ENCODE peak calls at places on chromosomes 5 and 9, in five cellular contexts. One of them, this sample, is unnamed.
A peak's percentile ranks its signal among the peaks of the same experiment; 100 is the strongest.

GRCh38 chr9:734831-735511 is 106.5 kb upstream of the DMRT1 start:
- DNase-seq in uterus: peak; percentile 33
- DNase-seq in prostate gland: no peak
- DNase-seq in esophagus squamous epithelium: no peak
- DNase-seq in fibroblast of pulmonary artery: peak; percentile 96
- DNase-seq in this sample: peak; percentile 96

GRCh38 chr5:10585120-10585915 is 21.4 kb downstream of the ANKRD33B start:
- DNase-seq in uterus: no peak
- DNase-seq in fibroblast of pulmonary artery: no peak
- DNase-seq in esophagus squamous epithelium: no peak
- DNase-seq in prostate gland: no peak
- DNase-seq in this sample: no peak

GRCh38 chr5:111454198-111454606 is 58.1 kb downstream of the STARD4 start:
- DNase-seq in esophagus squamous epithelium: no peak
- DNase-seq in fibroblast of pulmonary artery: no peak
- DNase-seq in uterus: no peak
- DNase-seq in prostate gland: no peak
- DNase-seq in this sample: peak; percentile 27

GRCh38 chr9:18184034-18184800 is 289.7 kb upstream of the ADAMTSL1 start:
- DNase-seq in uterus: no peak
- DNase-seq in fibroblast of pulmonary artery: peak; percentile 36
- DNase-seq in esophagus squamous epithelium: no peak
- DNase-seq in prostate gland: no peak
- DNase-seq in this sample: no peak

GRCh38 chr9:129006328-129007034 is 21.6 kb downstream of the SH3GLB2 start:
- DNase-seq in prostate gland: peak; percentile 66
- DNase-seq in esophagus squamous epithelium: no peak
- DNase-seq in uterus: peak; percentile 58
- DNase-seq in fibroblast of pulmonary artery: peak; percentile 79
- DNase-seq in this sample: peak; percentile 71

GRCh38 chr9:16828335-16829281 is 41.9 kb downstream of the BNC2 start:
- DNase-seq in prostate gland: no peak
- DNase-seq in esophagus squamous epithelium: no peak
- DNase-seq in uterus: peak; percentile 34
- DNase-seq in fibroblast of pulmonary artery: peak; percentile 47
- DNase-seq in this sample: peak; percentile 46

GRCh38 chr5:136062563-136063274 is 33.9 kb downstream of the TGFBI start:
- DNase-seq in fibroblast of pulmonary artery: peak; percentile 65
- DNase-seq in prostate gland: no peak
- DNase-seq in uterus: no peak
- DNase-seq in esophagus squamous epithelium: no peak
- DNase-seq in this sample: no peak

GRCh38 chr5:141923443-141924313 is at the start of gene DELE1:
- DNase-seq in uterus: peak; percentile 95
- DNase-seq in prostate gland: peak; percentile 90
- DNase-seq in fibroblast of pulmonary artery: peak; percentile 93
- DNase-seq in esophagus squamous epithelium: peak; percentile 88
- DNase-seq in this sample: peak; percentile 95

GRCh38 chr5:65916636-65917035 is 9.7 kb upstream of the ERBIN start:
- DNase-seq in fibroblast of pulmonary artery: no peak
- DNase-seq in uterus: no peak
- DNase-seq in prostate gland: no peak
- DNase-seq in esophagus squamous epithelium: no peak
- DNase-seq in this sample: no peak

GRCh38 chr9:35553670-35554543 is 51.2 kb upstream of the TESK1 start:
- DNase-seq in fibroblast of pulmonary artery: peak; percentile 87
- DNase-seq in esophagus squamous epithelium: no peak
- DNase-seq in prostate gland: peak; percentile 44
- DNase-seq in uterus: peak; percentile 65
- DNase-seq in this sample: peak; percentile 79

GRCh38 chr9:115071176-115071575 is 46.8 kb downstream of the TNC start:
- DNase-seq in fibroblast of pulmonary artery: no peak
- DNase-seq in uterus: no peak
- DNase-seq in prostate gland: no peak
- DNase-seq in esophagus squamous epithelium: no peak
- DNase-seq in this sample: no peak

GRCh38 chr5:113060410-113061025 is 83.9 kb downstream of the DCP2 start:
- DNase-seq in fibroblast of pulmonary artery: no peak
- DNase-seq in esophagus squamous epithelium: no peak
- DNase-seq in prostate gland: no peak
- DNase-seq in uterus: no peak
- DNase-seq in this sample: no peak

GRCh38 chr9:27853529-27853928 is 280.2 kb upstream of the C9orf72 start:
- DNase-seq in fibroblast of pulmonary artery: no peak
- DNase-seq in prostate gland: no peak
- DNase-seq in uterus: no peak
- DNase-seq in esophagus squamous epithelium: no peak
- DNase-seq in this sample: no peak

GRCh38 chr5:172749881-172750608 is 20.9 kb downstream of the DUSP1 start:
- DNase-seq in fibroblast of pulmonary artery: no peak
- DNase-seq in esophagus squamous epithelium: no peak
- DNase-seq in prostate gland: no peak
- DNase-seq in uterus: peak; percentile 62
- DNase-seq in this sample: no peak

GRCh38 chr9:90702431-90702830 is 59.8 kb upstream of the DIRAS2 start:
- DNase-seq in esophagus squamous epithelium: no peak
- DNase-seq in prostate gland: no peak
- DNase-seq in uterus: no peak
- DNase-seq in fibroblast of pulmonary artery: no peak
- DNase-seq in this sample: no peak

GRCh38 chr9:88237454-88238280 is 99.4 kb upstream of the SPATA31C2 start:
- DNase-seq in fibroblast of pulmonary artery: no peak
- DNase-seq in prostate gland: no peak
- DNase-seq in esophagus squamous epithelium: no peak
- DNase-seq in uterus: no peak
- DNase-seq in this sample: no peak

GRCh38 chr5:134130239-134130945 is 15.9 kb downstream of the TCF7 start:
- DNase-seq in prostate gland: no peak
- DNase-seq in fibroblast of pulmonary artery: no peak
- DNase-seq in uterus: no peak
- DNase-seq in esophagus squamous epithelium: no peak
- DNase-seq in this sample: no peak

GRCh38 chr9:124353811-124354274 is 61.4 kb downstream of the PSMB7 start:
- DNase-seq in fibroblast of pulmonary artery: peak; percentile 65
- DNase-seq in uterus: no peak
- DNase-seq in prostate gland: no peak
- DNase-seq in esophagus squamous epithelium: no peak
- DNase-seq in this sample: peak; percentile 38

GRCh38 chr9:94799578-94800264 is 73.2 kb downstream of the AOPEP start:
- DNase-seq in uterus: no peak
- DNase-seq in esophagus squamous epithelium: no peak
- DNase-seq in prostate gland: no peak
- DNase-seq in fibroblast of pulmonary artery: peak; percentile 77
- DNase-seq in this sample: peak; percentile 90

GRCh38 chr5:147996379-147996778 is 67.4 kb upstream of the SPINK5 start:
- DNase-seq in fibroblast of pulmonary artery: no peak
- DNase-seq in uterus: no peak
- DNase-seq in prostate gland: no peak
- DNase-seq in esophagus squamous epithelium: no peak
- DNase-seq in this sample: no peak

GRCh38 chr5:141641634-141642278 is 5.0 kb downstream of the RELL2 start:
- DNase-seq in fibroblast of pulmonary artery: peak; percentile 69
- DNase-seq in uterus: no peak
- DNase-seq in prostate gland: no peak
- DNase-seq in esophagus squamous epithelium: no peak
- DNase-seq in this sample: peak; percentile 65

GRCh38 chr9:90044263-90044662 is 439.5 kb downstream of the GADD45G start:
- DNase-seq in fibroblast of pulmonary artery: no peak
- DNase-seq in esophagus squamous epithelium: no peak
- DNase-seq in uterus: no peak
- DNase-seq in prostate gland: no peak
- DNase-seq in this sample: peak; percentile 1

DNA sequence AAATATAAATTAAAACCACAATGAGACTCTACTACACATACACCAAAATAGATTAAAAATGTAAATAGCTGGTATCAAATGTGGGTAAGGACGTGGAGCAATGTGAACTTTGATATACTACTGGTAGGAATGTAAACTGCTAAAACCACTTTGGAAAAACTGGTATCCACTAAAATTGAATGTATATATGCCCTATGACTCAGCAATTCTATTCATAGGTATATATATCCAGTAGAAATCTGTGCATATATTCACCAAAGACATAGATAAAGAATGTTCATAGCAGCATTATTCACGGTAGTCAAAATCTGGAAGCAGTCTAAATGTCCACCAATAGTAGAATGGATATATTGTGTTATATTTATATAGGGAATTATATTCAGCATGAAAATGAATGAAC is 85.2 kb downstream of the ERP44 start:
- DNase-seq in uterus: no peak
- DNase-seq in fibroblast of pulmonary artery: no peak
- DNase-seq in prostate gland: no peak
- DNase-seq in esophagus squamous epithelium: no peak
- DNase-seq in this sample: no peak
- TF ChIP-seq CTCF in uterus: no peak
- TF ChIP-seq CTCF in fibroblast of pulmonary artery: no peak
- TF ChIP-seq CTCF in prostate gland: no peak
- TF ChIP-seq CTCF in esophagus squamous epithelium: no peak
- TF ChIP-seq CTCF in this sample: no peak

GRCh38 chr5:3218916-3219650 is 376.5 kb upstream of the IRX1 start:
- DNase-seq in prostate gland: no peak
- DNase-seq in fibroblast of pulmonary artery: no peak
- DNase-seq in esophagus squamous epithelium: no peak
- DNase-seq in uterus: no peak
- DNase-seq in this sample: no peak
- H3K4me3 ChIP-seq in prostate gland: no peak overlapping the region
- H3K4me3 ChIP-seq in fibroblast of pulmonary artery: no peak overlapping the region
- H3K4me3 ChIP-seq in esophagus squamous epithelium: no peak overlapping the region
- H3K4me3 ChIP-seq in uterus: no peak overlapping the region
- H3K4me3 ChIP-seq in this sample: no peak overlapping the region

GRCh38 chr5:114355086-114355830 is 6.6 kb upstream of the KCNN2 start:
- DNase-seq in uterus: no peak
- DNase-seq in fibroblast of pulmonary artery: no peak
- DNase-seq in esophagus squamous epithelium: no peak
- DNase-seq in prostate gland: no peak
- DNase-seq in this sample: no peak
- TF ChIP-seq CTCF in uterus: no peak
- TF ChIP-seq CTCF in fibroblast of pulmonary artery: no peak
- TF ChIP-seq CTCF in esophagus squamous epithelium: no peak
- TF ChIP-seq CTCF in prostate gland: no peak
- TF ChIP-seq CTCF in this sample: no peak

DNA sequence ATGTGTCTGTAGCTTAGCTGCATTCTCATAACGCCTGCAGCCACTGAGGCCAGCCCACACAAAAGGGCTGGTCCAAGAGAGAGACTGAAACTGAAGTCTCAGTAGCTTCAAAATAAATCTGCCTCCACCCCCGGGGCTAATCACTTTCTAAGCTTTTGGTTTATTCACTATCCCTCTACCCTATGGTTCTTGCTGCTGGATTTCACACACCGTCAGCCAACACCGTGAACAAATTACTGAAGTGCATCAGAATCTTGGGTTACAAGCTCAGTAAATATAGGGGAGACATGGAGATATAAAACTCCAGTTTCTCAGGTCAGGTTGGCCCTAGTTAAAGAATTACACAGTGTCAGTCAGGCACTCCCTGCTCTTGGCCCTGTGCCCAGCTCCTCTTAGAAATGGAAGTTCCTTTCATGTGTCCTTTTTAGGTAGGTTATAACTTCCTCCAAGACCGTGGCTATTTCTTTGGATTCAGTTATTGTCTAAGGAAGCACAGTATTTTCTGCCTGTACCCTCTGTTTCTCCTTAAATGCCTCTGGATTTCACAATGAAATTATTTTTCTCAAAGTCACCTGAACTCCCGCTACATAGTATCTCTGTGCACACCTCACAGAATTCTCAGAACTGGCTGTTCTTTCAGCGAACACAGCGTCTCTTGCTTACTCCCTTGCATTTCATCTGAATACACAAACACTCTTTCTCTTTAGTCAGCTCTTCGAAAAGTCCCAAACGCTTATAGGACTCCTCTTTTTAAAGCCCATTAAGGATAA is 112.5 kb downstream of the FAM174A start:
- DNase-seq in esophagus squamous epithelium: no peak
- DNase-seq in fibroblast of pulmonary artery: peak; percentile 41
- DNase-seq in uterus: peak; percentile 21
- DNase-seq in prostate gland: peak; percentile 67
- DNase-seq in this sample: no peak
- H3K4me3 ChIP-seq in esophagus squamous epithelium: no peak overlapping the region
- H3K4me3 ChIP-seq in fibroblast of pulmonary artery: no peak overlapping the region
- H3K4me3 ChIP-seq in uterus: peak overlapping the region; percentile 19
- H3K4me3 ChIP-seq in prostate gland: peak overlapping the region; percentile 0
- H3K4me3 ChIP-seq in this sample: no peak overlapping the region

GRCh38 chr9:8186553-8186952 is 387.0 kb upstream of the DMAC1 start:
- DNase-seq in fibroblast of pulmonary artery: no peak
- DNase-seq in prostate gland: no peak
- DNase-seq in esophagus squamous epithelium: no peak
- DNase-seq in uterus: no peak
- DNase-seq in this sample: no peak

GRCh38 chr9:8179381-8180053 is 379.9 kb upstream of the DMAC1 start:
- DNase-seq in fibroblast of pulmonary artery: no peak
- DNase-seq in prostate gland: no peak
- DNase-seq in esophagus squamous epithelium: no peak
- DNase-seq in uterus: no peak
- DNase-seq in this sample: no peak

GRCh38 chr9:8188720-8189407 is 389.3 kb upstream of the DMAC1 start:
- DNase-seq in uterus: no peak
- DNase-seq in fibroblast of pulmonary artery: no peak
- DNase-seq in esophagus squamous epithelium: no peak
- DNase-seq in prostate gland: no peak
- DNase-seq in this sample: no peak

GRCh38 chr9:8183618-8184017 is 384.0 kb upstream of the DMAC1 start:
- DNase-seq in prostate gland: no peak
- DNase-seq in fibroblast of pulmonary artery: no peak
- DNase-seq in esophagus squamous epithelium: no peak
- DNase-seq in uterus: no peak
- DNase-seq in this sample: no peak
- TF ChIP-seq CTCF in prostate gland: no peak
- TF ChIP-seq CTCF in fibroblast of pulmonary artery: no peak
- TF ChIP-seq CTCF in esophagus squamous epithelium: no peak
- TF ChIP-seq CTCF in uterus: no peak
- TF ChIP-seq CTCF in this sample: no peak

GRCh38 chr9:132141364-132141947 is 20.4 kb upstream of the NTNG2 start:
- DNase-seq in uterus: no peak
- DNase-seq in fibroblast of pulmonary artery: no peak
- DNase-seq in esophagus squamous epithelium: no peak
- DNase-seq in prostate gland: no peak
- DNase-seq in this sample: peak; percentile 17
- H3K4me3 ChIP-seq in uterus: no peak overlapping the region
- H3K4me3 ChIP-seq in fibroblast of pulmonary artery: peak overlapping the region; percentile 7
- H3K4me3 ChIP-seq in esophagus squamous epithelium: peak overlapping the region; percentile 43
- H3K4me3 ChIP-seq in prostate gland: peak overlapping the region; percentile 14
- H3K4me3 ChIP-seq in this sample: no peak overlapping the region

DNA sequence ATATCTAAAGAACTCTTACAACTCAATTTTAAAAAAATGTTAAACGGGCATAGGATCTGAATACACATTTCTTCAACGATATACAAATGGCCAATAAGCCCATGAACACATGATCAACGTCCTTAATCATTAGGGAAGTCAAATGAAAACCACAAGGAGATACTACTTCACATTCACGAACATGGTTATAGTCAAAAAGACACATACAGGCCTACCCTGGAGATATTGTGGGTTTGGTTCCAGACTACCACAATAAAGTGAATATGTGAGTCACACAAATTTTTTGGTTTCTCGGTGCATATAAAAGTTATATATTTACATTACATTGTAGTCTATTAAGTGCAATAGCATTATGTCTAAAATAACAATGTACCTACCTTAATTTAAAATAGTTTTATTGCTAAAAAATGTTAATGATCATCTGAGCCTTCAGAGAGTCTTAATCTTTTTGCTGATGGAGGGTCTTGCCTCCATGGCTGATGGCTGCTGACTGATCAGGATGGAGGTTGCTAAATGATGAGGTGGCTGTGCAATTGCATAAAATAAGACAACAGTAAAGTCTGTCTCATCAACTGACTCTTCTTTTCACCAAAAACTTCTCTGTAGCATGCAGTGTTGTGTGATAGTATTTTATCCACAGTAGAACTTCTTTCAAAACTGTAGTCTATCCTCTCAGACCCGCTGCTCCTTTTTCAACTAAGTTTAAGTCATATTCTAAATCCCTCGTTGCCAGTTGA is 15.1 kb downstream of the AK3 start:
- DNase-seq in uterus: no peak
- DNase-seq in prostate gland: no peak
- DNase-seq in esophagus squamous epithelium: no peak
- DNase-seq in fibroblast of pulmonary artery: no peak
- DNase-seq in this sample: peak; percentile 34
- TF ChIP-seq CTCF in uterus: no peak
- TF ChIP-seq CTCF in prostate gland: no peak
- TF ChIP-seq CTCF in esophagus squamous epithelium: no peak
- TF ChIP-seq CTCF in fibroblast of pulmonary artery: no peak
- TF ChIP-seq CTCF in this sample: no peak

This sample was measured in astrocyte of the spinal cord.